ENCODE peak calls at places on chromosomes 1 and 21, in six cellular contexts. One of them, this sample, is unnamed.

GRCh38 chr1:89260042-89260441 is 12.6 kb downstream of the GBP5 start:
- DNase-seq in A673: no peak
- DNase-seq in hypothalamus: no peak
- DNase-seq in pons: no peak
- DNase-seq in GF-D8: no peak
- DNase-seq in T follicular helper cell: no peak
- DNase-seq in this sample: no peak

GRCh38 chr1:46793126-46793525 is 5.7 kb upstream of the CYP4B1 start:
- DNase-seq in A673: no peak
- DNase-seq in hypothalamus: no peak
- DNase-seq in pons: no peak
- DNase-seq in GF-D8: no peak
- DNase-seq in T follicular helper cell: no peak
- DNase-seq in this sample: no peak

GRCh38 chr1:40064797-40065492 is 24.4 kb downstream of the CAP1 start:
- DNase-seq in A673: no peak
- DNase-seq in hypothalamus: no peak
- DNase-seq in pons: peak; percentile 75
- DNase-seq in GF-D8: peak; percentile 92
- DNase-seq in T follicular helper cell: no peak
- DNase-seq in this sample: no peak

GRCh38 chr21:35616090-35616489 is 444.2 kb downstream of the SETD4 start:
- DNase-seq in A673: peak; percentile 10
- DNase-seq in hypothalamus: no peak
- DNase-seq in pons: peak; percentile 57
- DNase-seq in GF-D8: peak; percentile 31
- DNase-seq in T follicular helper cell: no peak
- DNase-seq in this sample: no peak

GRCh38 chr1:95263400-95263799 is 29.4 kb downstream of the RWDD3 start:
- DNase-seq in A673: no peak
- DNase-seq in hypothalamus: no peak
- DNase-seq in pons: no peak
- DNase-seq in GF-D8: no peak
- DNase-seq in T follicular helper cell: no peak
- DNase-seq in this sample: no peak

GRCh38 chr1:84603223-84603622 is 29.0 kb upstream of the CTBS start:
- DNase-seq in A673: no peak
- DNase-seq in hypothalamus: no peak
- DNase-seq in pons: no peak
- DNase-seq in GF-D8: no peak
- DNase-seq in T follicular helper cell: no peak
- DNase-seq in this sample: no peak

GRCh38 chr1:17999884-18000283 is 107.7 kb upstream of the IGSF21 start:
- DNase-seq in A673: no peak
- DNase-seq in hypothalamus: no peak
- DNase-seq in pons: no peak
- DNase-seq in GF-D8: no peak
- DNase-seq in T follicular helper cell: no peak
- DNase-seq in this sample: no peak

GRCh38 chr1:19979494-19979977 is at the start of gene PLA2G2A:
- DNase-seq in A673: no peak
- DNase-seq in hypothalamus: no peak
- DNase-seq in pons: no peak
- DNase-seq in GF-D8: no peak
- DNase-seq in T follicular helper cell: no peak
- DNase-seq in this sample: no peak

GRCh38 chr1:212980123-212980800 is 29.9 kb downstream of the VASH2 start:
- DNase-seq in A673: no peak
- DNase-seq in hypothalamus: no peak
- DNase-seq in pons: no peak
- DNase-seq in GF-D8: no peak
- DNase-seq in T follicular helper cell: no peak
- DNase-seq in this sample: no peak